ENCODE peak calls at places on chromosomes 1 and 21, in nine cellular contexts. L is nephron progenitor cell; X is activated naive CD4-positive, alpha-beta T cell; Q is AG08396; P is RPMI8226; Y is RWPE1; K is amniotic epithelial cell; N is prostate gland; Z is osteocyte. E is an unnamed sample.

GRCh38 chr21:42256316-42256715 is 37.4 kb downstream of the ABCG1 start:
- DNase-seq in L (no peak), X (no peak), Q (no peak), P (no peak), Y (no peak), K (no peak), N (no peak), Z (no peak), E (no peak)

GRCh38 chr1:9207086-9207485 is 27.5 kb upstream of the H6PD start:
- DNase-seq in L (no peak), X (no peak), Q (no peak), P (no peak), Y (no peak), K (peak), N (no peak), Z (no peak), E (no peak)

GRCh38 chr1:29123871-29124365 is at the start of gene TMEM200B:
- DNase-seq in L (peak), X (no peak), Q (peak), P (no peak), Y (no peak), K (no peak), N (no peak), Z (no peak), E (no peak)

GRCh38 chr1:110962892-110963665 is 643 bp downstream of the LRIF1 start:
- DNase-seq in L (peak), X (no peak), Q (peak), P (peak), Y (peak), K (peak), N (peak), Z (peak), E (peak)

GRCh38 chr1:9125325-9125724 is 3.6 kb downstream of the GPR157 start:
- DNase-seq in L (no peak), X (no peak), Q (no peak), P (no peak), Y (no peak), K (no peak), N (no peak), Z (no peak), E (no peak)

GRCh38 chr21:29726061-29726460 is 213.7 kb downstream of the GRIK1 start:
- DNase-seq in L (no peak), X (no peak), Q (no peak), P (no peak), Y (no peak), K (no peak), N (no peak), Z (no peak), E (no peak)

GRCh38 chr1:99645199-99645598 is 714 bp upstream of the PALMD start:
- DNase-seq in L (no peak), X (no peak), Q (peak), P (no peak), Y (peak), K (peak), N (peak), Z (no peak), E (peak)

GRCh38 chr1:5856246-5856815 is 135.9 kb downstream of the NPHP4 start:
- DNase-seq in L (no peak), X (no peak), Q (no peak), P (no peak), Y (peak), K (peak), N (no peak), Z (no peak), E (no peak)

GRCh38 chr1:202200112-202200548 is 6.5 kb downstream of the LGR6 start:
- DNase-seq in L (no peak), X (no peak), Q (no peak), P (no peak), Y (peak), K (no peak), N (no peak), Z (no peak), E (no peak)

GRCh38 chr1:12553963-12554362 is 64.0 kb downstream of the DHRS3 start:
- DNase-seq in L (no peak), X (no peak), Q (peak), P (no peak), Y (no peak), K (no peak), N (no peak), Z (no peak), E (no peak)

GRCh38 chr1:184658033-184658432 is 96.6 kb downstream of the EDEM3 start:
- DNase-seq in L (no peak), X (no peak), Q (no peak), P (no peak), Y (no peak), K (no peak), N (no peak), Z (no peak), E (no peak)

GRCh38 chr1:180787628-180788307 is 124.9 kb upstream of the KIAA1614 start:
- DNase-seq in L (no peak), X (no peak), Q (no peak), P (no peak), Y (no peak), K (no peak), N (no peak), Z (no peak), E (no peak)

GRCh38 chr1:12069616-12070244 is 6.6 kb downstream of the TNFRSF8 start:
- DNase-seq in L (no peak), X (no peak), Q (no peak), P (no peak), Y (no peak), K (peak), N (no peak), Z (no peak), E (no peak)

GRCh38 chr1:45430486-45430885 is 60.5 kb downstream of the TESK2 start:
- DNase-seq in L (no peak), X (no peak), Q (no peak), P (no peak), Y (no peak), K (no peak), N (no peak), Z (no peak), E (no peak)

GRCh38 chr1:202806845-202807366 is 1.3 kb downstream of the KDM5B start:
- DNase-seq in L (peak), X (no peak), Q (no peak), P (no peak), Y (peak), K (no peak), N (peak), Z (no peak), E (peak)

GRCh38 chr1:206850401-206850800 is 15.0 kb upstream of the IL20 start:
- DNase-seq in L (no peak), X (no peak), Q (no peak), P (no peak), Y (no peak), K (no peak), N (no peak), Z (no peak), E (no peak)

GRCh38 chr1:114169509-114169908 is 15.8 kb upstream of the SYT6 start:
- DNase-seq in L (no peak), X (no peak), Q (no peak), P (no peak), Y (no peak), K (no peak), N (no peak), Z (no peak), E (no peak)

E was measured in ureter.